ENCODE peak calls at places on chromosomes 3 and 15, in six cellular contexts. One of them, this sample, is unnamed.

GRCh38 chr3:29265673-29266072 is 15.2 kb upstream of the RBMS3 start:
- DNase-seq in NCI-H1105: no peak
- DNase-seq in left ventricle myocardium inferior: no peak
- DNase-seq in AG08396: no peak
- DNase-seq in mucosa of descending colon: no peak
- DNase-seq in neural crest cell: no peak
- DNase-seq in this sample: no peak

GRCh38 chr3:171974986-171975837 is 64.2 kb upstream of the FNDC3B start:
- DNase-seq in NCI-H1105: no peak
- DNase-seq in left ventricle myocardium inferior: no peak
- DNase-seq in AG08396: peak
- DNase-seq in mucosa of descending colon: no peak
- DNase-seq in neural crest cell: no peak
- DNase-seq in this sample: no peak

GRCh38 chr3:13122101-13123055 is 49.1 kb upstream of the IQSEC1 start:
- DNase-seq in NCI-H1105: no peak
- DNase-seq in left ventricle myocardium inferior: no peak
- DNase-seq in AG08396: no peak
- DNase-seq in mucosa of descending colon: no peak
- DNase-seq in neural crest cell: no peak
- DNase-seq in this sample: no peak

GRCh38 chr3:187686874-187687273 is 15.5 kb downstream of the RTP2 start:
- DNase-seq in NCI-H1105: no peak
- DNase-seq in left ventricle myocardium inferior: no peak
- DNase-seq in AG08396: no peak
- DNase-seq in mucosa of descending colon: no peak
- DNase-seq in neural crest cell: no peak
- DNase-seq in this sample: no peak

GRCh38 chr3:31247850-31248618 is 284.7 kb upstream of the STT3B start:
- DNase-seq in NCI-H1105: no peak
- DNase-seq in left ventricle myocardium inferior: no peak
- DNase-seq in AG08396: no peak
- DNase-seq in mucosa of descending colon: no peak
- DNase-seq in neural crest cell: no peak
- DNase-seq in this sample: no peak

GRCh38 chr15:57403532-57403931 is 27.2 kb downstream of the CGNL1 start:
- DNase-seq in NCI-H1105: no peak
- DNase-seq in left ventricle myocardium inferior: no peak
- DNase-seq in AG08396: no peak
- DNase-seq in mucosa of descending colon: no peak
- DNase-seq in neural crest cell: no peak
- DNase-seq in this sample: no peak

GRCh38 chr15:48510976-48511375 is 134.5 kb downstream of the FBN1 start:
- DNase-seq in NCI-H1105: no peak
- DNase-seq in left ventricle myocardium inferior: no peak
- DNase-seq in AG08396: peak
- DNase-seq in mucosa of descending colon: no peak
- DNase-seq in neural crest cell: no peak
- DNase-seq in this sample: no peak

GRCh38 chr15:64503640-64504039 is 43.3 kb downstream of the ZNF609 start:
- DNase-seq in NCI-H1105: no peak
- DNase-seq in left ventricle myocardium inferior: no peak
- DNase-seq in AG08396: no peak
- DNase-seq in mucosa of descending colon: no peak
- DNase-seq in neural crest cell: no peak
- DNase-seq in this sample: no peak

GRCh38 chr3:181719298-181719859 is 7.7 kb downstream of the SOX2 start:
- DNase-seq in NCI-H1105: no peak
- DNase-seq in left ventricle myocardium inferior: no peak
- DNase-seq in AG08396: no peak
- DNase-seq in mucosa of descending colon: no peak
- DNase-seq in neural crest cell: no peak
- DNase-seq in this sample: no peak

GRCh38 chr15:60179786-60180391 is 175.8 kb downstream of the FOXB1 start:
- DNase-seq in NCI-H1105: peak
- DNase-seq in left ventricle myocardium inferior: no peak
- DNase-seq in AG08396: peak
- DNase-seq in mucosa of descending colon: peak
- DNase-seq in neural crest cell: peak
- DNase-seq in this sample: no peak

This sample was measured in heart left ventricle.